ENCODE peak calls at places on chromosomes 16 and 17, in nine cellular contexts. Q is heart left ventricle, U is hepatocyte, G is WTC11, L is progenitor cell of endocrine pancreas, N is GM06990, C is adrenal gland, R is AG10803, T is neural progenitor cell. I is an unnamed sample.

GRCh38 chr16:592518-593306 is 2.8 kb downstream of the RAB40C start:
- DNase-seq in N (no peak), R (peak; percentile 43), G (no peak), U (no peak), T (no peak), Q (peak; percentile 19), L (no peak), C (peak; percentile 67), I (no peak)

GRCh38 chr16:79181419-79181818 is 419.1 kb downstream of the MAF start:
- DNase-seq in C (no peak), Q (no peak), N (no peak), R (no peak), T (no peak), L (no peak), G (no peak), U (no peak), I (no peak)

GRCh38 chr17:4949321-4950074 is 1.2 kb upstream of the PFN1 start:
- DNase-seq in N (peak; percentile 91), U (peak; percentile 92), Q (peak; percentile 82), L (peak; percentile 56), T (peak; percentile 88), R (peak; percentile 65), G (peak; percentile 74), C (peak; percentile 82), I (peak; percentile 65)

GRCh38 chr16:4882633-4883285 is 35.5 kb downstream of the UBN1 start:
- DNase-seq in L (no peak), G (no peak), R (peak; percentile 20), U (peak; percentile 52), Q (peak; percentile 48), C (peak; percentile 79), T (no peak), N (no peak), I (no peak)

GRCh38 chr16:74449470-74449869 is 28.2 kb upstream of the CLEC18B start:
- DNase-seq in R (no peak), C (peak; percentile 43), Q (no peak), U (peak; percentile 44), G (no peak), L (no peak), T (no peak), N (no peak), I (no peak)

GRCh38 chr16:10625595-10626357 is 45.4 kb upstream of the EMP2 start:
- DNase-seq in N (no peak), U (peak; percentile 24), R (peak; percentile 12), L (no peak), Q (no peak), G (no peak), C (no peak), T (no peak), I (no peak)

GRCh38 chr17:57861737-57862409 is 12.0 kb upstream of the MRPS23 start:
- DNase-seq in U (peak; percentile 62), Q (peak; percentile 73), C (peak; percentile 86), R (peak; percentile 41), G (peak; percentile 58), N (no peak), T (peak; percentile 68), L (no peak), I (no peak)

GRCh38 chr16:11913425-11914079 is 2.2 kb downstream of the GSPT1 start:
- DNase-seq in N (no peak), R (no peak), U (peak; percentile 17), G (no peak), C (no peak), Q (no peak), L (no peak), T (no peak), I (no peak)

GRCh38 chr17:82399030-82399429 is 19.1 kb upstream of the HEXD start:
- DNase-seq in L (no peak), Q (no peak), T (no peak), N (no peak), U (peak; percentile 67), R (peak; percentile 99), C (no peak), G (no peak), I (no peak)

GRCh38 chr17:79144090-79144610 is 69.5 kb downstream of the ENGASE start:
- DNase-seq in C (no peak), L (no peak), N (no peak), G (no peak), Q (no peak), R (no peak), U (no peak), T (no peak), I (no peak)

GRCh38 chr17:81517009-81517338 is 4.4 kb upstream of the ACTG1 start:
- DNase-seq in U (no peak), Q (no peak), C (no peak), N (no peak), T (no peak), G (no peak), L (no peak), R (no peak), I (no peak)

GRCh38 chr16:12658506-12658905 is 145.2 kb downstream of the CPPED1 start:
- DNase-seq in C (no peak), N (no peak), U (no peak), Q (no peak), R (no peak), L (no peak), G (no peak), T (no peak), I (no peak)

GRCh38 chr16:51880776-51881175 is 666.2 kb downstream of the TOX3 start:
- DNase-seq in R (peak; percentile 64), N (no peak), Q (no peak), U (no peak), T (no peak), L (no peak), C (no peak), G (no peak), I (no peak)

GRCh38 chr16:85845276-85845675 is 45.8 kb downstream of the COX4I1 start:
- DNase-seq in Q (no peak), L (no peak), N (no peak), T (no peak), R (no peak), G (no peak), U (no peak), C (no peak), I (no peak)

GRCh38 chr16:3857189-3858013 is 23.1 kb downstream of the CREBBP start:
- DNase-seq in Q (no peak), U (peak; percentile 55), G (no peak), C (peak; percentile 46), L (no peak), R (peak; percentile 78), N (peak; percentile 44), T (no peak), I (no peak)

GRCh38 chr17:31373150-31374082 is 18.1 kb upstream of the RAB11FIP4 start:
- DNase-seq in C (no peak), L (no peak), T (peak; percentile 36), G (no peak), N (no peak), R (peak; percentile 71), U (peak; percentile 57), Q (no peak), I (no peak)

DNA sequence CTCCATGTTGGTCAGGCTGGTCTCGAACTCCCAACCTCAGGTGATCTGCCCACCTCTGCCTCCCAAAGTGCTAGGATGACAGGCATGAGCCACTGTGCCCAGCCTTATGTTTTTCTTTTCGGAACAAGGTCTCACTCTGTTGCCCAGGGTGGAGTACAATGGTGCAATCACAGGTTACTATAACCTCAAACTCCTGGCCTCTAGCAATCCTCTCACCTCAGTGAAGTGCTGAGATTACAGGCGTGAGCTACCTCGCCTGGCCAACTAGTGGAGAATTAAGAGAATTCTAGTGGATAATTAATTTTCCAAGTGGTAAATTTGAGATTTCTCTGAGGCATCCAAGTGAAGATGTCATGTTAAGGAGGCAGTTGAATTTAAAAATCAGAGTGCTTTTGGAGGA is 2.9 kb upstream of the FBXO47 start:
- DNase-seq in R (no peak), G (no peak), N (no peak), T (no peak), C (no peak), Q (no peak), L (no peak), U (no peak), I (no peak)
- TF ChIP-seq CTCF in R (no peak), G (no peak), N (no peak), T (peak; percentile 15), C (no peak), Q (no peak), L (no peak), U (no peak), I (no peak)

GRCh38 chr16:14007460-14007859 is 63.7 kb upstream of the MRTFB start:
- DNase-seq in Q (no peak), N (peak; percentile 17), G (no peak), L (no peak), U (no peak), C (no peak), R (peak; percentile 66), T (no peak), I (no peak)
- TF ChIP-seq CTCF in Q (no peak), N (no peak), G (no peak), L (no peak), U (no peak), C (no peak), R (no peak), T (no peak), I (no peak)

GRCh38 chr17:10875411-10875810 is 37.5 kb upstream of the PIRT start:
- DNase-seq in U (peak; percentile 62), L (peak; percentile 55), N (no peak), T (peak; percentile 73), C (peak; percentile 21), G (peak; percentile 45), R (no peak), Q (no peak), I (peak; percentile 43)

GRCh38 chr17:10875984-10876555 is 38.2 kb upstream of the PIRT start:
- DNase-seq in U (peak; percentile 69), T (peak; percentile 81), C (peak; percentile 19), N (peak; percentile 6), L (peak; percentile 62), G (peak; percentile 79), Q (peak; percentile 18), R (peak; percentile 10), I (peak; percentile 68)

GRCh38 chr17:10881959-10882358 is 44.1 kb upstream of the PIRT start:
- DNase-seq in R (no peak), L (no peak), U (no peak), N (no peak), Q (no peak), C (no peak), T (no peak), G (no peak), I (no peak)

DNA sequence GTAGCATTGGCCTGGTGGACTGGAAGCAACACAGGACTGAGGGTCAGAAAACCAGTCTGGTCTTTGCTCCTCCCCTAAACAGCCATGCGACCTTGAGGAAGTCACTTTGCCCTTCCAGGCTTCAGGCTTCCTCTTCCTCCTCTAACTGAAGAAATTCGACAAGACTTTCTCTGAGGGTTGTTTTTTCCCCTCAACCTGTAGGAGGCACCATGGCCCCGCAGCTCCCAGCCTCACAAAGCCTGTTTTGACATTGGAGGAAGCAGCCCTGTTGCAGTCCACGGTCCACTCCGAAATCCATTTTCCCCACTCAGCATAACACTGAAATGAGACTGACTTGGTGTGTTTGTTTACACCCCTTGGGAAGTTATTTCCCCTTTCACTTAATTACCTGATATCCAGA is 41.2 kb upstream of the PIRT start:
- DNase-seq in L (peak; percentile 31), C (no peak), U (peak; percentile 66), Q (no peak), G (peak; percentile 30), N (no peak), R (no peak), T (peak; percentile 73), I (peak; percentile 31)
- TF ChIP-seq CTCF in L (peak; percentile 75), C (no peak), U (peak; percentile 70), Q (peak; percentile 31), G (no peak), N (peak; percentile 22), R (no peak), T (peak; percentile 81), I (peak; percentile 62)

DNA sequence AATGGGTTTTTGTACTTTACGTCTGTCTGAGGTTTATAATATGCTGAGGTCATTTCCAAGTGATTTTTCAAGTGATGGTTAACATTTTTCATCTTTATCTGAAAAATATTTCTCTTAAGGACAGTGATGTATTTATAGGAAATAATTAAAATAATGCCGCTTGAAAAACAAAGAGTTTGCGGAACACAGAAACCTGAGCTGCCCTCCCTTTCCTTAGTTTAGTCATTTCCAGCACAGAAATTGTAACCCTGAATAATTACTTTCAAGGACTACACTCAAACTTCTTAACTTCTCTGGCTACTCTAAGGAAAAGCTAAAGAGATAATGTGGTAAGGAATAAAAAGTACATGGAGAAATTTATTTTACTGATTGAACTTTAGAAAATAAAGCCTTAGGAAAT is 54.6 kb downstream of the MRTFB start:
- DNase-seq in C (no peak), N (no peak), G (no peak), L (no peak), T (no peak), Q (no peak), R (no peak), U (no peak), I (no peak)
- TF ChIP-seq CTCF in C (no peak), N (no peak), G (no peak), L (no peak), T (no peak), Q (no peak), R (no peak), U (no peak), I (no peak)

I was measured in neural crest cell.